ENCODE peak calls at places on chromosomes 12 and 14, in four cellular contexts. Z is left ventricle myocardium inferior, F is Caki2, A is H7. D is an unnamed sample.
A peak's percentile ranks its signal among the peaks of the same experiment; 100 is the strongest.

GRCh38 chr12:117100251-117100650 is 1.0 kb upstream of the TESC start:
- DNase-seq in A (peak; percentile 79), F (no peak), Z (no peak), D (peak; percentile 73)

GRCh38 chr14:86221755-86222154 is 691.8 kb downstream of the FLRT2 start:
- DNase-seq in F (no peak), A (peak; percentile 5), Z (no peak), D (no peak)

GRCh38 chr12:48202766-48203165 is 326 bp downstream of the OR10AD1 start:
- DNase-seq in Z (no peak), A (no peak), F (no peak), D (no peak)

GRCh38 chr14:105838591-105839424 is 312.4 kb downstream of the TMEM121 start:
- DNase-seq in A (no peak), Z (no peak), F (no peak), D (no peak)

GRCh38 chr12:39103552-39104165 is 198.3 kb upstream of the CPNE8 start:
- DNase-seq in F (peak; percentile 48), A (peak; percentile 68), Z (no peak), D (peak; percentile 64)

GRCh38 chr12:27236498-27236897 is 7.6 kb upstream of the STK38L start:
- DNase-seq in A (no peak), Z (no peak), F (no peak), D (no peak)

GRCh38 chr12:75984577-75985182 is 46.9 kb downstream of the PHLDA1 start:
- DNase-seq in A (no peak), Z (no peak), F (no peak), D (no peak)

GRCh38 chr12:5123921-5124320 is 80.2 kb downstream of the KCNA5 start:
- DNase-seq in Z (no peak), F (no peak), A (no peak), D (no peak)

GRCh38 chr14:60649815-60650381 is 621 bp upstream of the SIX1 start:
- DNase-seq in A (peak; percentile 61), Z (no peak), F (no peak), D (no peak)

GRCh38 chr12:14840616-14841015 is 2.7 kb downstream of the ART4 start:
- DNase-seq in A (no peak), Z (no peak), F (no peak), D (no peak)

GRCh38 chr14:23877111-23877510 is 76.5 kb upstream of the DHRS4 start:
- DNase-seq in Z (no peak), A (no peak), F (no peak), D (no peak)

GRCh38 chr14:99430491-99430890 is 50.2 kb downstream of the SETD3 start:
- DNase-seq in A (peak; percentile 68), Z (no peak), F (no peak), D (peak; percentile 43)

GRCh38 chr14:37591311-37591940 is 3.6 kb downstream of the FOXA1 start:
- DNase-seq in Z (no peak), F (no peak), A (peak; percentile 95), D (peak; percentile 80)

GRCh38 chr12:120397827-120398563 is 29.0 kb upstream of the MSI1 start:
- DNase-seq in A (peak; percentile 66), Z (no peak), F (no peak), D (no peak)

GRCh38 chr12:1970331-1970900 is 33.8 kb downstream of the DCP1B start:
- DNase-seq in F (no peak), A (no peak), Z (no peak), D (no peak)

GRCh38 chr12:120719496-120720233 is 6.0 kb upstream of the ACADS start:
- DNase-seq in Z (no peak), A (no peak), F (no peak), D (no peak)